ENCODE peak calls at places on chromosomes 16 and 17, in ten cellular contexts. P, V, K, U, G, H, R, B, T and O are unnamed samples.

GRCh38 chr16:87014112-87014511 is 303.1 kb downstream of the C16orf95 start:
- DNase-seq in V (no peak), T (no peak), R (no peak), G (no peak), B (no peak), K (no peak), H (no peak), P (no peak), U (no peak), O (no peak)

GRCh38 chr17:66461343-66461995 is 159.1 kb downstream of the PRKCA start:
- DNase-seq in R (no peak), H (no peak), G (no peak), T (no peak), U (no peak), P (no peak), B (no peak), V (no peak), K (no peak), O (no peak)

GRCh38 chr17:15900871-15901270 is 44.1 kb upstream of the ADORA2B start:
- DNase-seq in P (no peak), K (no peak), U (no peak), B (no peak), T (no peak), R (no peak), G (no peak), V (no peak), H (no peak), O (no peak)

GRCh38 chr17:21417921-21418320 is 41.8 kb downstream of the KCNJ12 start:
- DNase-seq in R (no peak), T (no peak), V (no peak), K (no peak), H (no peak), B (no peak), P (no peak), U (no peak), G (no peak), O (no peak)

GRCh38 chr17:14387036-14387435 is 86.2 kb downstream of the HS3ST3B1 start:
- DNase-seq in H (no peak), P (no peak), R (no peak), U (no peak), B (no peak), K (no peak), G (no peak), T (no peak), V (no peak), O (no peak)

GRCh38 chr17:34299918-34300600 is 14.5 kb downstream of the CCL11 start:
- DNase-seq in H (peak), R (no peak), G (no peak), P (no peak), V (no peak), T (peak), U (peak), B (no peak), K (no peak), O (peak)

GRCh38 chr16:78633551-78633950 is 534.1 kb downstream of the WWOX start:
- DNase-seq in K (no peak), B (no peak), H (no peak), R (no peak), T (peak), G (no peak), V (no peak), P (no peak), U (no peak), O (no peak)

GRCh38 chr16:69463876-69464275 is 39.5 kb downstream of the CYB5B start:
- DNase-seq in V (no peak), H (no peak), P (no peak), B (no peak), U (no peak), T (no peak), G (no peak), R (no peak), K (no peak), O (no peak)

GRCh38 chr17:77831497-77832179 is 126.9 kb upstream of the TNRC6C start:
- DNase-seq in G (peak), H (peak), R (peak), T (peak), P (no peak), U (peak), K (no peak), B (no peak), V (no peak), O (no peak)

GRCh38 chr17:36485027-36485426 is 1.5 kb upstream of the ZNHIT3 start:
- DNase-seq in V (no peak), R (no peak), U (no peak), H (no peak), T (no peak), B (no peak), P (no peak), G (no peak), K (no peak), O (no peak)

GRCh38 chr16:8962393-8963009 is 1.2 kb downstream of the USP7 start:
- DNase-seq in U (no peak), H (no peak), G (no peak), R (no peak), T (no peak), B (peak), P (peak), K (peak), V (peak), O (no peak)

GRCh38 chr16:74623214-74623842 is 16.4 kb upstream of the GLG1 start:
- DNase-seq in B (peak), V (no peak), T (peak), U (peak), R (no peak), G (peak), H (peak), K (peak), P (no peak), O (peak)

GRCh38 chr17:44109312-44109630 is 14.2 kb downstream of the HDAC5 start:
- DNase-seq in R (no peak), U (no peak), G (no peak), T (no peak), B (no peak), K (no peak), V (no peak), H (no peak), P (no peak), O (no peak)

GRCh38 chr17:49875690-49876089 is 27.8 kb upstream of the TAC4 start:
- DNase-seq in T (no peak), R (no peak), V (no peak), B (no peak), P (no peak), H (no peak), K (no peak), G (no peak), U (no peak), O (no peak)

GRCh38 chr16:50696575-50697420 is 3.4 kb downstream of the NOD2 start:
- DNase-seq in U (peak), H (peak), P (peak), V (no peak), B (no peak), G (no peak), K (peak), T (peak), R (peak), O (peak)

GRCh38 chr16:86748643-86749042 is 170.3 kb downstream of the FOXL1 start:
- DNase-seq in R (no peak), V (no peak), P (no peak), U (no peak), G (no peak), T (no peak), H (no peak), B (no peak), K (no peak), O (no peak)

GRCh38 chr16:3606441-3606840 is 5.0 kb downstream of the SLX4 start:
- DNase-seq in R (no peak), V (no peak), T (no peak), P (no peak), B (no peak), K (no peak), U (no peak), H (no peak), G (no peak), O (no peak)

GRCh38 chr17:28993013-28993600 is 12.7 kb downstream of the SEZ6 start:
- DNase-seq in G (no peak), V (no peak), B (no peak), H (no peak), K (no peak), U (no peak), P (no peak), R (no peak), T (no peak), O (no peak)

GRCh38 chr17:681738-682137 is 32.9 kb downstream of the VPS53 start:
- DNase-seq in K (no peak), P (no peak), T (peak), V (no peak), R (no peak), B (no peak), U (peak), G (no peak), H (peak), O (peak)

GRCh38 chr16:54645328-54645727 is 285.3 kb upstream of the IRX5 start:
- DNase-seq in U (no peak), K (no peak), B (peak), T (no peak), R (no peak), H (no peak), G (no peak), V (no peak), P (no peak), O (no peak)

GRCh38 chr17:78268960-78269892 is 37.8 kb downstream of the TMEM235 start:
- DNase-seq in H (peak), B (peak), G (no peak), U (peak), R (no peak), V (no peak), K (no peak), T (peak), P (no peak), O (no peak)

GRCh38 chr17:16352838-16353701 is at the start of gene CENPV:
- DNase-seq in P (peak), G (no peak), T (peak), K (peak), V (peak), R (no peak), H (peak), B (peak), U (peak), O (no peak)

GRCh38 chr17:28807925-28808641 is 34.5 kb downstream of the FAM222B start:
- DNase-seq in V (no peak), B (no peak), G (peak), P (no peak), R (no peak), U (peak), T (peak), K (no peak), H (peak), O (peak)

GRCh38 chr16:30010817-30011504 is at the start of gene DOC2A:
- DNase-seq in R (no peak), V (no peak), H (no peak), G (no peak), T (no peak), U (no peak), P (no peak), K (no peak), B (peak), O (no peak)

GRCh38 chr17:79622776-79623175 is 11.9 kb upstream of the RBFOX3 start:
- DNase-seq in K (no peak), B (no peak), V (no peak), H (no peak), G (no peak), T (no peak), R (peak), U (no peak), P (no peak), O (no peak)

GRCh38 chr16:4372578-4373355 is 1.1 kb downstream of the VASN start:
- DNase-seq in P (no peak), K (peak), T (no peak), G (no peak), H (peak), B (no peak), V (no peak), U (peak), R (no peak), O (peak)

GRCh38 chr16:76931186-76931585 is 259.8 kb upstream of the MON1B start:
- DNase-seq in T (no peak), U (peak), R (no peak), P (no peak), V (no peak), G (no peak), B (no peak), K (no peak), H (peak), O (no peak)

GRCh38 chr16:55539488-55539887 is 27.0 kb upstream of the CAPNS2 start:
- DNase-seq in V (no peak), K (no peak), H (no peak), U (no peak), B (no peak), R (no peak), G (no peak), P (no peak), T (no peak), O (no peak)

GRCh38 chr17:47822785-47823184 is 1.2 kb upstream of the OSBPL7 start:
- DNase-seq in R (no peak), U (no peak), P (no peak), H (no peak), T (no peak), B (no peak), V (no peak), G (no peak), K (no peak), O (no peak)

GRCh38 chr17:47820023-47820789 is 1.4 kb downstream of the OSBPL7 start:
- DNase-seq in U (no peak), P (no peak), K (peak), H (no peak), B (no peak), R (no peak), T (no peak), G (no peak), V (no peak), O (no peak)

GRCh38 chr17:47823519-47823918 is 1.9 kb upstream of the OSBPL7 start:
- DNase-seq in R (no peak), U (no peak), V (no peak), T (no peak), B (no peak), P (no peak), H (no peak), G (no peak), K (no peak), O (no peak)

GRCh38 chr17:47821031-47821423 is 567 bp downstream of the OSBPL7 start:
- DNase-seq in T (no peak), K (no peak), B (no peak), U (no peak), V (no peak), G (no peak), H (no peak), R (no peak), P (no peak), O (no peak)

DNA sequence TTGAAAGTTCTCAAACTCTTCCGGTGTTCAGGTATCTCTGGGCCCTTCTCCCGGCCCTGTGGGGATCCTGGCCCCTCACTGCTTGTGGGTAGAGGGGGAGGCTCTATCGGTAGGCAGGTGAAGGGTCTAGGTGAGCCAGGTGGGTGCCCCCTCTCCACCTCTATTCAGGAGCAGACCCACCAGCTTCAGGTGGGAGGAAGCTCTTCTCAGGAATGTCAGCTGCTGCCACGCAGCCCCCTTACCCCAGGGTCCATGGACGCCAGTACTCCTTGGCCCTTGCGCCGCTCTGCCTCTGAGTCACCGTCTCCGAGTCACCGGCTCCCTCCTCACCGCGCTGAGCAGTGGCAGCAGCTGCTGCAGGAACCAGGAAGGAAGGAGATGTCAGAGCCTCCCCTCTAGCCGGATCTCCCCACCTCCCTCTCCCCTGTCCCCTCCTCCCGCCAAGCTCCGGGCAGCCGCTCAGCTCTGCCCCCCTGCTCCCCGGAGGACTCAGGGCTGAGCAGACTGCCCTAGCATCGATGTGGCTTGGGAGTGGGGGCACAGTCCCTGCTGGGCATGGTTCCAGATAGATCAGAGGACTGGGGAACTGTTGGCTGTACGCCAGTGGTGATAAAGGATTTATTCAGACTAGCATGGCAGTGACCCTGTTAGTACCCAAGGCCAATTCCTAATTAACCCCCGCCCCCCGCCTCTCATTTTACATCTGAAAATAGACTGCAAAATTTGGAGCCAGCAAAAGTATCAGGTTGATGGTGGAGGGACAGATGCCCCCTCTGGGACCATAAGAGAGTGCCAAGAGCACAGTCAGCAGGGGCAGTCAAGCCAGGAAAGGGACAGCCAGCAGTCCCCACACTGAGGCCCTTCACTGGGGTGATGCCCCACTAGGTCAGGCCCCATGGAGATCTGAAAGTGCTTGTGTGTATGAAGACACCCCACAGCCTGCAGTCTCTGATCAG is at the start of gene OSBPL7:
- DNase-seq in U (peak), H (peak), K (peak), V (peak), R (peak), T (peak), B (peak), G (peak), P (peak), O (peak)
- TF ChIP-seq CTCF in U (peak), H (peak), K (peak), V (no peak), R (no peak), T (no peak), B (no peak), G (no peak), P (no peak), O (peak)

GRCh38 chr17:2357931-2358434 is 20.7 kb downstream of the SGSM2 start:
- DNase-seq in B (no peak), R (no peak), H (no peak), T (no peak), V (no peak), U (no peak), P (no peak), K (no peak), G (no peak), O (no peak)

GRCh38 chr17:2354311-2354710 is 17.0 kb downstream of the SGSM2 start:
- DNase-seq in P (no peak), K (no peak), U (no peak), V (no peak), B (no peak), G (no peak), R (no peak), H (no peak), T (no peak), O (no peak)

GRCh38 chr17:2362016-2362415 is 24.7 kb downstream of the SGSM2 start:
- DNase-seq in V (no peak), R (no peak), T (no peak), H (no peak), G (no peak), U (no peak), K (no peak), P (no peak), B (no peak), O (no peak)

GRCh38 chr17:2361361-2361760 is 24.1 kb downstream of the SGSM2 start:
- DNase-seq in R (no peak), K (no peak), V (no peak), U (no peak), H (no peak), P (no peak), T (no peak), G (no peak), B (no peak), O (no peak)

GRCh38 chr17:2357237-2357636 is 19.9 kb downstream of the SGSM2 start:
- DNase-seq in R (no peak), T (no peak), B (no peak), G (no peak), K (no peak), V (no peak), U (no peak), P (no peak), H (no peak), O (no peak)
- TF ChIP-seq CTCF in R (no peak), T (no peak), B (no peak), G (no peak), K (no peak), V (no peak), U (no peak), P (no peak), H (no peak), O (no peak)

DNA sequence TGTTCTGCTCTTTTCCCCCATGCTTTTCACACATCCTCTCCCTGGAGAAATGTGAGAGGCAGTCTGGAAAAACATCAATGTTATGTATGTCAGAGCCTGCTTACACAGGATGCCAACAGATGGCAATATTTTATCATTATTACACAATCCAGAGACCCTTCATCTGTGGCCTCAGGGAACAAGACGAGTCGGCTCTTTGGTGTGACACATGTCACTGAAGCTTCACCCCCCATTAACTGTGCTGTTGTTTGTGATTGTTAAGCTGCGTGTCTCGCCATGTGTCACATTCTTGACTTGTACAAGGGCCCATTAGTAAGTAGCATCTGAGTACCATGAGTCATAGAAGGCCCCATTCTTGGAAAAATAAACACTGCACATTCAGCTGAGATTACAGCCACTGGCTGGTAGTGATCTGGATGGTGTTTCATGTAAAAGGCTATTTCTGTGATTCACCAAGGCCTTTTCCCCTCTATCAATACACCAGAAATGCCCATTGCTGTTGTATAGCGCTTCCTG is 682.1 kb upstream of the SOX9 start:
- DNase-seq in B (peak), T (peak), U (peak), G (peak), K (no peak), V (no peak), H (peak), P (no peak), R (no peak), O (peak)
- TF ChIP-seq CTCF in B (no peak), T (no peak), U (peak), G (no peak), K (no peak), V (no peak), H (no peak), P (no peak), R (no peak), O (peak)

GRCh38 chr17:82915010-82915696 is 75.3 kb upstream of the ZNF750 start:
- DNase-seq in P (no peak), U (no peak), K (no peak), T (no peak), B (no peak), R (no peak), H (no peak), V (no peak), G (no peak), O (no peak)
- TF ChIP-seq CTCF in P (no peak), U (peak), K (peak), T (no peak), B (no peak), R (no peak), H (no peak), V (no peak), G (no peak), O (no peak)

GRCh38 chr16:85208643-85209520 is 96.6 kb upstream of the CIBAR2 start:
- DNase-seq in R (no peak), H (no peak), T (no peak), K (no peak), U (no peak), G (no peak), B (no peak), P (no peak), V (no peak), O (no peak)

GRCh38 chr16:85208181-85208580 is 95.9 kb upstream of the CIBAR2 start:
- DNase-seq in V (no peak), G (no peak), K (no peak), H (no peak), T (no peak), U (no peak), B (no peak), P (no peak), R (no peak), O (no peak)

GRCh38 chr16:85210423-85211169 is 98.3 kb upstream of the CIBAR2 start:
- DNase-seq in R (no peak), V (no peak), U (peak), K (no peak), T (peak), B (no peak), G (no peak), H (peak), P (no peak), O (peak)

GRCh38 chr16:85211247-85211910 is 99.1 kb upstream of the CIBAR2 start:
- DNase-seq in H (peak), R (no peak), U (no peak), K (no peak), P (no peak), G (no peak), B (no peak), T (peak), V (no peak), O (peak)

DNA sequence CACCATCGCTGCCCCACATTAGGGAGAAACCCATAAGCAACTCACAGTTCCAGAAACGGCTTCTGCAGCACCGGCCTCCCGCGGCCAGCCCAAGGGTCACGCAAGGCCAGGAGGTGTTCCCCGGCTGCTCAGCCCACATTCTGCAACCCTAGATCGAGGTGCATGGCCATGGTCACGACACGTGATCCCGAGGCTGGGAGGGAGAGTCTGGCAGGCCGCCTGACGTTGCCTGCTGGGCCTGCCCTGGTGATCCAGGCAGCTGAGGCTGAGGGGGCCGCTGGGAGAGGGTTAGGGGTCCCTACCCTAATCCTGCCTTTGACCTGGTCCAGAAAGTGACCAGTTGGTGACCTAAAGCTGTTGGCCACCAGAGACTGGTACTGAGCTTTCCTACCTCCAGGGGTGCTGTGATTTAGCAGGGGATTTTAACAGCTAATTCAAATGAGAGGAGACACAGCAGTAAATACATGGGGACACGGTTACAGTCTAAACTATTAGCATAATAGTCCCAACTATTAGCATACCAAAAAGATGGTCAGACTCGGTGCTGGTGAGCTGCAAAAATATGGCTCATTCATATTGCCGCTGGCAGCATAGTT is 97.4 kb upstream of the CIBAR2 start:
- DNase-seq in G (no peak), R (no peak), P (peak), K (no peak), H (no peak), U (no peak), T (no peak), V (no peak), B (no peak), O (no peak)
- TF ChIP-seq CTCF in G (no peak), R (no peak), P (no peak), K (no peak), H (peak), U (peak), T (peak), V (no peak), B (no peak), O (peak)